ENCODE peak calls at places on chromosomes 11 and 22, in five cellular contexts. B is NCI-H1417, X is OCI-M1, F is non-pigmented ciliary epithelial cell, U is T-helper 2 cell. Y is an unnamed sample.

GRCh38 chr22:23237841-23238240 is 57.5 kb downstream of the BCR start:
- DNase-seq in B (peak; percentile 74), X (no peak), F (no peak), U (peak; percentile 20), Y (no peak)

GRCh38 chr11:1072116-1072820 is 2.4 kb upstream of the MUC2 start:
- DNase-seq in B (peak; percentile 42), X (no peak), F (no peak), U (no peak), Y (no peak)

GRCh38 chr11:10109836-10110235 is 184.2 kb downstream of the SBF2 start:
- DNase-seq in B (no peak), X (no peak), F (peak; percentile 43), U (no peak), Y (no peak)

GRCh38 chr22:27925331-27925730 is 6.3 kb upstream of the PITPNB start:
- DNase-seq in B (no peak), X (no peak), F (no peak), U (no peak), Y (no peak)

GRCh38 chr11:124917115-124917637 is 1.9 kb upstream of the HEPN1 start:
- DNase-seq in B (no peak), X (peak; percentile 17), F (no peak), U (no peak), Y (no peak)

GRCh38 chr11:662689-663274 is 25.7 kb downstream of the DRD4 start:
- DNase-seq in B (peak; percentile 37), X (peak; percentile 17), F (no peak), U (no peak), Y (peak; percentile 17)

GRCh38 chr11:59801981-59802638 is 8.5 kb downstream of the MRPL16 start:
- DNase-seq in B (no peak), X (no peak), F (no peak), U (no peak), Y (no peak)

GRCh38 chr22:20566420-20567260 is 59.2 kb downstream of the MED15 start:
- DNase-seq in B (no peak), X (no peak), F (no peak), U (peak; percentile 83), Y (no peak)

GRCh38 chr11:72828081-72828567 is 13.9 kb downstream of the ATG16L2 start:
- DNase-seq in B (peak; percentile 55), X (no peak), F (no peak), U (no peak), Y (no peak)

GRCh38 chr11:113994077-113994954 is 19.4 kb downstream of the HTR3A start:
- DNase-seq in B (peak; percentile 73), X (peak; percentile 64), F (no peak), U (no peak), Y (no peak)

GRCh38 chr11:29300441-29300840 is 716.4 kb downstream of the KCNA4 start:
- DNase-seq in B (no peak), X (no peak), F (peak; percentile 93), U (no peak), Y (no peak)

GRCh38 chr11:78646564-78647185 is 72.0 kb upstream of the NARS2 start:
- DNase-seq in B (peak; percentile 90), X (peak; percentile 92), F (no peak), U (no peak), Y (peak; percentile 66)

GRCh38 chr22:20987375-20987774 is 5.3 kb downstream of the LZTR1 start:
- DNase-seq in B (no peak), X (no peak), F (no peak), U (no peak), Y (no peak)

GRCh38 chr11:95088946-95089619 is 563 bp upstream of the ENDOD1 start:
- DNase-seq in B (no peak), X (no peak), F (no peak), U (peak; percentile 52), Y (no peak)

GRCh38 chr11:122977455-122978302 is 4.0 kb downstream of the BSX start:
- DNase-seq in B (peak; percentile 28), X (no peak), F (no peak), U (no peak), Y (no peak)

GRCh38 chr22:29269230-29269604 is 1.1 kb downstream of the EWSR1 start:
- DNase-seq in B (peak; percentile 52), X (peak; percentile 45), F (no peak), U (no peak), Y (no peak)

GRCh38 chr11:3807856-3808845 is at the start of gene PGAP2:
- DNase-seq in B (peak; percentile 82), X (peak; percentile 84), F (no peak), U (peak; percentile 36), Y (peak; percentile 87)

GRCh38 chr22:37088750-37089408 is 20.6 kb downstream of the TMPRSS6 start:
- DNase-seq in B (no peak), X (no peak), F (no peak), U (no peak), Y (no peak)

GRCh38 chr22:50305658-50306566 is 1.5 kb downstream of the PLXNB2 start:
- DNase-seq in B (peak; percentile 80), X (no peak), F (peak; percentile 76), U (no peak), Y (peak; percentile 42)

GRCh38 chr11:111408789-111409727 is 30.0 kb upstream of the POU2AF1 start:
- DNase-seq in B (no peak), X (peak; percentile 43), F (no peak), U (no peak), Y (no peak)

GRCh38 chr11:14443642-14444041 is 56.0 kb downstream of the COPB1 start:
- DNase-seq in B (peak; percentile 21), X (peak; percentile 14), F (no peak), U (no peak), Y (no peak)

GRCh38 chr11:102346456-102346747 is 612 bp upstream of the BIRC2 start:
- DNase-seq in B (no peak), X (no peak), F (no peak), U (no peak), Y (no peak)

GRCh38 chr22:19822301-19823117 is 32.2 kb downstream of the GNB1L start:
- DNase-seq in B (no peak), X (no peak), F (no peak), U (no peak), Y (no peak)

GRCh38 chr22:46297151-46297819 is 615 bp downstream of the GTSE1 start:
- DNase-seq in B (peak; percentile 60), X (peak; percentile 42), F (no peak), U (no peak), Y (peak; percentile 24)

GRCh38 chr11:116073854-116074837 is 569.9 kb upstream of the CADM1 start:
- DNase-seq in B (peak; percentile 86), X (no peak), F (peak; percentile 14), U (no peak), Y (no peak)